ENCODE peak calls at places on chromosomes 11 and 22, in four cellular contexts. One of them, this sample, is unnamed.

GRCh38 chr22:26445577-26446275 is 16.7 kb downstream of the ASPHD2 start:
- DNase-seq in cardiac muscle cell: no peak
- DNase-seq in IMR-90: no peak
- DNase-seq in AG10803: no peak
- DNase-seq in this sample: no peak

GRCh38 chr11:40219401-40219800 is 1240.1 kb downstream of the LRRC4C start:
- DNase-seq in AG10803: no peak
- DNase-seq in cardiac muscle cell: no peak
- DNase-seq in IMR-90: no peak
- DNase-seq in this sample: no peak

GRCh38 chr22:29408925-29409324 is 20.6 kb upstream of the AP1B1 start:
- DNase-seq in AG10803: no peak
- DNase-seq in cardiac muscle cell: no peak
- DNase-seq in IMR-90: no peak
- DNase-seq in this sample: no peak

GRCh38 chr11:120229451-120230424 is 10.2 kb upstream of the POU2F3 start:
- DNase-seq in AG10803: no peak
- DNase-seq in IMR-90: peak
- DNase-seq in cardiac muscle cell: peak
- DNase-seq in this sample: peak

GRCh38 chr11:46710821-46711269 is 8.2 kb upstream of the F2 start:
- DNase-seq in AG10803: peak
- DNase-seq in cardiac muscle cell: no peak
- DNase-seq in IMR-90: peak
- DNase-seq in this sample: peak

GRCh38 chr11:37450613-37451012 is 852.6 kb upstream of the RAG2 start:
- DNase-seq in AG10803: no peak
- DNase-seq in cardiac muscle cell: no peak
- DNase-seq in IMR-90: peak
- DNase-seq in this sample: no peak

GRCh38 chr11:118621898-118622375 is 14.5 kb downstream of the PHLDB1 start:
- DNase-seq in AG10803: no peak
- DNase-seq in IMR-90: no peak
- DNase-seq in cardiac muscle cell: no peak
- DNase-seq in this sample: no peak

GRCh38 chr11:79708319-79708928 is 267.6 kb upstream of the TENM4 start:
- DNase-seq in AG10803: peak
- DNase-seq in IMR-90: peak
- DNase-seq in cardiac muscle cell: peak
- DNase-seq in this sample: peak

GRCh38 chr11:128926437-128927107 is 16.1 kb downstream of the TP53AIP1 start:
- DNase-seq in IMR-90: no peak
- DNase-seq in cardiac muscle cell: no peak
- DNase-seq in AG10803: no peak
- DNase-seq in this sample: no peak

GRCh38 chr11:34653851-34654490 is 33.1 kb downstream of the EHF start:
- DNase-seq in cardiac muscle cell: no peak
- DNase-seq in IMR-90: peak
- DNase-seq in AG10803: peak
- DNase-seq in this sample: peak

GRCh38 chr22:20811971-20812660 is 38.2 kb downstream of the SERPIND1 start:
- DNase-seq in cardiac muscle cell: no peak
- DNase-seq in AG10803: no peak
- DNase-seq in IMR-90: no peak
- DNase-seq in this sample: no peak

GRCh38 chr11:68064876-68065275 is 26.1 kb downstream of the TCIRG1 start:
- DNase-seq in IMR-90: no peak
- DNase-seq in cardiac muscle cell: no peak
- DNase-seq in AG10803: no peak
- DNase-seq in this sample: no peak

GRCh38 chr22:20580611-20581502 is 73.4 kb downstream of the MED15 start:
- DNase-seq in IMR-90: no peak
- DNase-seq in AG10803: no peak
- DNase-seq in cardiac muscle cell: no peak
- DNase-seq in this sample: no peak

GRCh38 chr22:22576244-22576988 is 17.4 kb upstream of the PRAME start:
- DNase-seq in cardiac muscle cell: no peak
- DNase-seq in IMR-90: peak
- DNase-seq in AG10803: peak
- DNase-seq in this sample: peak

GRCh38 chr11:93467054-93467453 is 76.1 kb downstream of the SMCO4 start:
- DNase-seq in AG10803: no peak
- DNase-seq in cardiac muscle cell: no peak
- DNase-seq in IMR-90: no peak
- DNase-seq in this sample: no peak

GRCh38 chr22:39300198-39300830 is 19.1 kb downstream of the RPL3 start:
- DNase-seq in IMR-90: no peak
- DNase-seq in AG10803: no peak
- DNase-seq in cardiac muscle cell: peak
- DNase-seq in this sample: no peak

GRCh38 chr22:25736378-25737011 is 5.5 kb upstream of the MYO18B start:
- DNase-seq in AG10803: no peak
- DNase-seq in cardiac muscle cell: no peak
- DNase-seq in IMR-90: no peak
- DNase-seq in this sample: no peak

GRCh38 chr11:123286761-123287160 is 91.7 kb upstream of the CLMP start:
- DNase-seq in IMR-90: peak
- DNase-seq in AG10803: peak
- DNase-seq in cardiac muscle cell: no peak
- DNase-seq in this sample: no peak

GRCh38 chr22:31911565-31912401 is 32.6 kb upstream of the YWHAH start:
- DNase-seq in AG10803: no peak
- DNase-seq in cardiac muscle cell: no peak
- DNase-seq in IMR-90: peak
- DNase-seq in this sample: no peak

GRCh38 chr11:12436266-12436665 is 58.9 kb downstream of the PARVA start:
- DNase-seq in cardiac muscle cell: no peak
- DNase-seq in IMR-90: no peak
- DNase-seq in AG10803: no peak
- DNase-seq in this sample: no peak

GRCh38 chr22:45233386-45233785 is 7.3 kb downstream of the KIAA0930 start:
- DNase-seq in AG10803: no peak
- DNase-seq in IMR-90: no peak
- DNase-seq in cardiac muscle cell: no peak
- DNase-seq in this sample: no peak

GRCh38 chr22:20777420-20778177 is 3.7 kb downstream of the SERPIND1 start:
- DNase-seq in IMR-90: peak
- DNase-seq in AG10803: peak
- DNase-seq in cardiac muscle cell: peak
- DNase-seq in this sample: peak

GRCh38 chr22:45757068-45757467 is 85.4 kb downstream of the ATXN10 start:
- DNase-seq in IMR-90: peak
- DNase-seq in AG10803: peak
- DNase-seq in cardiac muscle cell: peak
- DNase-seq in this sample: no peak

GRCh38 chr11:12546660-12547059 is 127.6 kb upstream of the TEAD1 start:
- DNase-seq in cardiac muscle cell: no peak
- DNase-seq in IMR-90: no peak
- DNase-seq in AG10803: no peak
- DNase-seq in this sample: no peak

GRCh38 chr11:36213050-36213840 is 76.0 kb downstream of the COMMD9 start:
- DNase-seq in cardiac muscle cell: no peak
- DNase-seq in AG10803: no peak
- DNase-seq in IMR-90: no peak
- DNase-seq in this sample: no peak

GRCh38 chr22:23251445-23252093 is 71.3 kb downstream of the BCR start:
- DNase-seq in IMR-90: peak
- DNase-seq in cardiac muscle cell: no peak
- DNase-seq in AG10803: peak
- DNase-seq in this sample: no peak

GRCh38 chr11:15333407-15333806 is 218.7 kb downstream of the INSC start:
- DNase-seq in cardiac muscle cell: no peak
- DNase-seq in AG10803: no peak
- DNase-seq in IMR-90: no peak
- DNase-seq in this sample: no peak

GRCh38 chr11:121459413-121460041 is 6.8 kb upstream of the SORL1-AS1 start:
- DNase-seq in IMR-90: no peak
- DNase-seq in cardiac muscle cell: no peak
- DNase-seq in AG10803: no peak
- DNase-seq in this sample: no peak

GRCh38 chr11:34345991-34346480 is 11.8 kb downstream of the ABTB2 start:
- DNase-seq in IMR-90: peak
- DNase-seq in AG10803: peak
- DNase-seq in cardiac muscle cell: peak
- DNase-seq in this sample: peak

GRCh38 chr11:69088676-69089146 is 40.0 kb downstream of the TPCN2 start:
- DNase-seq in cardiac muscle cell: peak
- DNase-seq in IMR-90: peak
- DNase-seq in AG10803: peak
- DNase-seq in this sample: peak

GRCh38 chr11:115523727-115524399 is 19.6 kb upstream of the CADM1 start:
- DNase-seq in IMR-90: no peak
- DNase-seq in cardiac muscle cell: no peak
- DNase-seq in AG10803: no peak
- DNase-seq in this sample: no peak

GRCh38 chr11:88420165-88420781 is 82.7 kb upstream of the CTSC start:
- DNase-seq in AG10803: peak
- DNase-seq in cardiac muscle cell: no peak
- DNase-seq in IMR-90: peak
- DNase-seq in this sample: no peak

GRCh38 chr11:109033627-109034340 is 368.9 kb downstream of the DDX10 start:
- DNase-seq in AG10803: peak
- DNase-seq in cardiac muscle cell: no peak
- DNase-seq in IMR-90: peak
- DNase-seq in this sample: peak

GRCh38 chr11:59429924-59430516 is 3.8 kb upstream of the OR5A2 start:
- DNase-seq in AG10803: peak
- DNase-seq in cardiac muscle cell: peak
- DNase-seq in IMR-90: peak
- DNase-seq in this sample: peak

GRCh38 chr11:118628432-118628831 is 21.0 kb downstream of the PHLDB1 start:
- DNase-seq in cardiac muscle cell: no peak
- DNase-seq in IMR-90: no peak
- DNase-seq in AG10803: no peak
- DNase-seq in this sample: no peak

GRCh38 chr11:119749006-119749565 is 20.1 kb upstream of the NECTIN1 start:
- DNase-seq in AG10803: no peak
- DNase-seq in IMR-90: no peak
- DNase-seq in cardiac muscle cell: no peak
- DNase-seq in this sample: no peak

GRCh38 chr11:64035081-64035524 is 628 bp upstream of the FLRT1 start:
- DNase-seq in cardiac muscle cell: no peak
- DNase-seq in AG10803: no peak
- DNase-seq in IMR-90: no peak
- DNase-seq in this sample: no peak
- H3K4me3 ChIP-seq in cardiac muscle cell: peak
- H3K4me3 ChIP-seq in AG10803: peak
- H3K4me3 ChIP-seq in IMR-90: peak
- H3K4me3 ChIP-seq in this sample: no peak

GRCh38 chr22:47847281-47847890 is 1084.9 kb downstream of the TBC1D22A start:
- DNase-seq in IMR-90: no peak
- DNase-seq in cardiac muscle cell: no peak
- DNase-seq in AG10803: no peak
- DNase-seq in this sample: no peak
- H3K4me3 ChIP-seq in IMR-90: no peak
- H3K4me3 ChIP-seq in cardiac muscle cell: no peak
- H3K4me3 ChIP-seq in AG10803: no peak
- H3K4me3 ChIP-seq in this sample: no peak

GRCh38 chr11:76120513-76121081 is 85.7 kb downstream of the WNT11 start:
- DNase-seq in AG10803: peak
- DNase-seq in IMR-90: peak
- DNase-seq in cardiac muscle cell: no peak
- DNase-seq in this sample: peak
- H3K4me3 ChIP-seq in AG10803: no peak
- H3K4me3 ChIP-seq in IMR-90: peak
- H3K4me3 ChIP-seq in cardiac muscle cell: no peak
- H3K4me3 ChIP-seq in this sample: no peak

DNA sequence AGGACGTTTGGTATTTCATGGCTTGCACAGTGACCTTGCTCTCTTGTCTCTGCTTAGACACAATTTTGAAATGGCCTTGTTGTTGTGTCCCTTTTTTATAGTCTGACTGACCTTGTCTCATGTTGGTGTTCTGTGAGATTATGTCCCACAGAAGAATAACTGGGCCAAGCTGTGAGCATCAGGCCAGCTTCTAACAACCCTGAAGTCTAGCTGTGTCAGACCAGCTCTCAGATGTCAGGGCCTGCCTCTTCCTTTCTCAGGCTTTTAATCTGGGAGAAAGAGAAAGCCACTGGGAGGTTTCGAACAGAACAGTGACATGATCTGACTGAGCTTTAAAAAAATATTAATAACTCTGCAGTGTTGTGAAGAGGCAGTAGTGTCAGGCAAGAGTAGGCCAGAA is 2.0 kb upstream of the UEVLD start:
- DNase-seq in cardiac muscle cell: no peak
- DNase-seq in IMR-90: no peak
- DNase-seq in AG10803: no peak
- DNase-seq in this sample: no peak
- H3K4me3 ChIP-seq in cardiac muscle cell: no peak
- H3K4me3 ChIP-seq in IMR-90: no peak
- H3K4me3 ChIP-seq in AG10803: no peak
- H3K4me3 ChIP-seq in this sample: no peak

DNA sequence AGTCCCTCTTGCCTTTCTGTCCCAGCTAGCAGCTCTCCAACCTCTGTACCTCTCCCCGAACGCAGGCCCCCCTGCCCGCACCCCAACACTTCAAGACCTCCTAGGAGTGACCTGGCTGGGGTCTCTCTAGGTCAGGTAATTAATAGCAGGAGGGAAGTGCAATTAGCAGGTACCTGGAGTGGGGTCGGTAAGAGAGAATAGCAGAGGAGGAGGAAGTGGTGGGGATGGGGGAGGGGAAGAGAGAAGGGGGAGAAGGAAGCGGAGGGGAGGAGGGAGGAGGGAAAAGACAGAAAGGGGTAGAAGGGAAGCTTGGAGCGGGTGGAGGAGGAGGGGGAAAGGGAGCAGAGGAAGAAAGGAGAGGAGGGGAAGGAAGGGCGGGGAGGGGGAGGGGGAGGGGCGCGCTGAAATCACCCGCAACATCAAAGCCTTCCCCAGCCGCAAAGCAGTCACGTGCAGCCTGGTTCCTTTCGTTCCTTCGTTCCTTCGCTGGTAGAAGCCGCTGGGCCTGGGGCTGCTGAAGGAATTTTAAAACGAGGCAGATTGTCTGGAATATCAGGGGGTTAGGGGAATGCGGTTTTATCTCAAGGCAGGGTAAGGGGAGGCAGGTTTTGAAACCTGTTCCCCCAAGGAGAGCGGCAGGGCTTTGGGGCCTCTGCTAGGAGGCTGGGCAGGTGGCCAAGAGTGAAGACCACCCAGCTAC is 29.3 kb upstream of the TCF20 start:
- DNase-seq in AG10803: no peak
- DNase-seq in cardiac muscle cell: peak
- DNase-seq in IMR-90: no peak
- DNase-seq in this sample: no peak
- H3K4me3 ChIP-seq in AG10803: no peak
- H3K4me3 ChIP-seq in cardiac muscle cell: no peak
- H3K4me3 ChIP-seq in IMR-90: no peak
- H3K4me3 ChIP-seq in this sample: no peak

This sample was measured in astrocyte of the spinal cord.